ENCODE peak calls at places on chromosomes 6 and 20, in five cellular contexts. G, F, K, T and E are unnamed samples.

GRCh38 chr6:17714879-17715860 is 8.4 kb upstream of the NUP153 start:
- DNase-seq in K (peak), G (peak), F (no peak), T (peak), E (no peak)

GRCh38 chr6:160005211-160005610 is 36.3 kb downstream of the IGF2R start:
- DNase-seq in F (no peak), G (no peak), T (no peak), K (no peak), E (no peak)

GRCh38 chr6:12493446-12493845 is 203.3 kb downstream of the EDN1 start:
- DNase-seq in F (no peak), K (no peak), G (no peak), T (no peak), E (no peak)

GRCh38 chr20:12896180-12896579 is 112.6 kb upstream of the SPTLC3 start:
- DNase-seq in G (no peak), T (no peak), F (no peak), K (no peak), E (no peak)

GRCh38 chr6:13163161-13163944 is 165.0 kb downstream of the TBC1D7 start:
- DNase-seq in T (no peak), F (no peak), G (no peak), K (no peak), E (no peak)

GRCh38 chr20:50113420-50114224 is 672 bp upstream of the UBE2V1 start:
- DNase-seq in K (no peak), F (no peak), G (no peak), T (peak), E (no peak)

GRCh38 chr6:129609635-129610034 is 100.3 kb downstream of the ARHGAP18 start:
- DNase-seq in T (no peak), K (peak), G (no peak), F (no peak), E (no peak)

GRCh38 chr20:5504061-5504739 is 187.4 kb upstream of the PROKR2 start:
- DNase-seq in F (no peak), K (peak), G (peak), T (peak), E (no peak)

GRCh38 chr6:102749210-102749971 is 1355.9 kb downstream of the GRIK2 start:
- DNase-seq in G (no peak), K (no peak), F (no peak), T (no peak), E (no peak)